ENCODE peak calls at places on chromosome 4, in four cellular contexts. K, M, H and O are unnamed samples.

GRCh38 chr4:151618858-151619257 is 141.9 kb downstream of the GATB start:
- DNase-seq in K (no peak), M (no peak), H (no peak), O (no peak)

GRCh38 chr4:39025552-39026085 is 6.6 kb downstream of the TMEM156 start:
- DNase-seq in K (no peak), M (peak), H (peak), O (no peak)

GRCh38 chr4:38591617-38592337 is 72.2 kb upstream of the KLF3 start:
- DNase-seq in K (no peak), M (no peak), H (no peak), O (no peak)

GRCh38 chr4:188109157-188109755 is at the start of gene TRIML2:
- DNase-seq in K (no peak), M (no peak), H (no peak), O (peak)

GRCh38 chr4:87103691-87104187 is 116.7 kb downstream of the KLHL8 start:
- DNase-seq in K (no peak), M (no peak), H (no peak), O (no peak)

GRCh38 chr4:139419388-139419914 is 34.5 kb upstream of the RAB33B start:
- DNase-seq in K (no peak), M (no peak), H (no peak), O (no peak)

GRCh38 chr4:113024373-113024772 is 25.1 kb upstream of the ANK2 start:
- DNase-seq in K (no peak), M (no peak), H (no peak), O (no peak)

GRCh38 chr4:55038176-55038890 is 87.1 kb downstream of the KDR start:
- DNase-seq in K (no peak), M (no peak), H (no peak), O (no peak)

GRCh38 chr4:20895208-20895607 is 194.9 kb downstream of the PACRGL start:
- DNase-seq in K (no peak), M (no peak), H (no peak), O (no peak)

GRCh38 chr4:58732973-58733372 is 1622.8 kb upstream of the IGFBP7 start:
- DNase-seq in K (no peak), M (no peak), H (no peak), O (no peak)

GRCh38 chr4:26362745-26363439 is 42.1 kb downstream of the RBPJ start:
- DNase-seq in K (no peak), M (no peak), H (no peak), O (no peak)

GRCh38 chr4:152591361-152591760 is 55.5 kb upstream of the FBXW7 start:
- DNase-seq in K (no peak), M (no peak), H (peak), O (peak)

GRCh38 chr4:107213880-107214279 is 177.8 kb upstream of the DKK2 start:
- DNase-seq in K (no peak), M (no peak), H (no peak), O (no peak)

GRCh38 chr4:107215222-107215621 is 179.1 kb upstream of the DKK2 start:
- DNase-seq in K (no peak), M (peak), H (no peak), O (no peak)

GRCh38 chr4:107219681-107220080 is 183.6 kb upstream of the DKK2 start:
- DNase-seq in K (no peak), M (no peak), H (no peak), O (no peak)

GRCh38 chr4:107213410-107213809 is 177.3 kb upstream of the DKK2 start:
- DNase-seq in K (no peak), M (no peak), H (no peak), O (no peak)

GRCh38 chr4:107216379-107216778 is 180.3 kb upstream of the DKK2 start:
- DNase-seq in K (no peak), M (no peak), H (no peak), O (no peak)
- TF ChIP-seq SP1 in K (no peak), M (no peak), H (no peak), O (no peak)

DNA sequence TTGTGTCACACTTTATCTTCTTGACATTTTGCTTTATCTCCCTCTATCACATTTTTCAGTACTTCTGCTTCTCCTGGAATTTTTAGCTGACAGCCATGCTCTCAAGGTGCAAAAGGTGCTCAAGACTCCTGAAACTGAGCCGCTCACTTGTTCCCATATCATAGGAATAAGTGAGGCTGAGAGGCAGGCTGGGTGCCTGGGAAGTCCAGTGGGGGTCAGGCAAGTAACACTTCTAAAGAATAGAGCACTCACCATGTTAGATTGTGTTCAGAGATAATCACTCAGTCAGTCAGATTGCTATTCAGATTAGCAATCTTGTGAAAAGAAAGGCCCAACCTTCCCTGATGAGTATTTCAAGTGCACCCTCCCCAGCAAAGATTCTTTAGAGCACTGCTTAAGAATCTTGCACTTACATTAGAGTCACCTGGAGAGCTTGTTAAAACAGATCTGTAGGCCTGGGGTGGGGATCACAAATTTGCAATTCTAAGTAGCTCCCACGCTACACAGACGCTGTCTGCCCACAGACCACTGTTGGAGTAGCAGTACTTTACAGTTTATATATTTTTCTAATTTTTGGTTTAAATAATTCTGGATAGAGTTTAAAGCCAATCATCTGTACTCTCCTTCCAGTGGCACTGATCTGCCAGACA is 23.1 kb upstream of the LRAT start:
- DNase-seq in K (no peak), M (no peak), H (no peak), O (peak)
- TF ChIP-seq USF2 in K (no peak), M (no peak), H (no peak), O (no peak)

GRCh38 chr4:52107745-52108144 is 56.6 kb downstream of the SPATA18 start:
- DNase-seq in K (no peak), M (no peak), H (no peak), O (no peak)

GRCh38 chr4:52105276-52105675 is 54.2 kb downstream of the SPATA18 start:
- DNase-seq in K (no peak), M (no peak), H (no peak), O (no peak)

GRCh38 chr4:52107336-52107735 is 56.2 kb downstream of the SPATA18 start:
- DNase-seq in K (no peak), M (no peak), H (no peak), O (no peak)

GRCh38 chr4:52106142-52106541 is 55.0 kb downstream of the SPATA18 start:
- DNase-seq in K (no peak), M (no peak), H (no peak), O (no peak)

GRCh38 chr4:52106701-52107100 is 55.6 kb downstream of the SPATA18 start:
- DNase-seq in K (no peak), M (no peak), H (no peak), O (no peak)
- TF ChIP-seq ESRRA in K (no peak), M (no peak), H (no peak), O (no peak)

GRCh38 chr4:176945314-176945713 is 152.6 kb upstream of the VEGFC start:
- DNase-seq in K (no peak), M (no peak), H (no peak), O (no peak)

GRCh38 chr4:176953021-176953420 is 160.3 kb upstream of the VEGFC start:
- DNase-seq in K (no peak), M (no peak), H (no peak), O (no peak)

DNA sequence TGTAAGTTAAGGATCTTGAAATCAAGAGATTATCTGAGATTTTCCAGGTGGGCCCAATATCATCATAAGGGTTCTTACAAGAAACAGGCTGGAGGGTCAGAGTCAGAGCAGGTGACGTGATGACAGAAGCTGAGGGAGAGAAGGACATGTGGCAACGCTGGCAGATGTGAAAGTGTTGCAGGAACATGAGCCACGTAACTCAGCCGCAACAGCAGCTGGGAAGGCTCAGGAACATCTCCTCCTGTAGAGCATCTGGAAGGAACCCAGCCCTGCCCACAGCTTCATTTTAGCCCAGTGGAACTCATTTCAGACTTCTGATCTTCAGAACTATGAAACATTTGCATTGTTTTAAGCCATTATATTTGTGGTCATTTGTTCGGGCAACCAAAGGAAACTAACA is 156.3 kb upstream of the VEGFC start:
- DNase-seq in K (no peak), M (no peak), H (no peak), O (no peak)
- TF ChIP-seq SP1 in K (no peak), M (no peak), H (no peak), O (no peak)

DNA sequence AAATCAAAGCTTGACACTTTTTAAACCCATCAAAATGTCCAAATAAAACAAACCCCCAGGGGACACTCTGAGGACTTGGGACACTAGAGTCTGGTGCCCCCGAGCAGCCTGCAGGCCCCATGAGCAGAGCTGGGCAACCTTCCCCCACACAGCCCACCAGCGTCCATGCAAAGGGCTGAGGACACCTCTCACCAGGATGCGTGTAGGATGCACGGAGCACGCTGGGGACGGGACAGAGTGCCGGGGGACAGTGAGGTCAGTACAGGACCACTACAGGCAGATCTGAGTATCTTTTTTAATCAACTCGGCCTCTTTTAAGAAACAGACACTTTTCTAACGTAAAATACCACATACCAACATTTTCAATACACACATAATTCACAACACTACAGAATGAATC is 6.9 kb downstream of the GAK start:
- DNase-seq in K (no peak), M (no peak), H (no peak), O (no peak)
- TF ChIP-seq USF2 in K (no peak), M (no peak), H (no peak), O (no peak)

DNA sequence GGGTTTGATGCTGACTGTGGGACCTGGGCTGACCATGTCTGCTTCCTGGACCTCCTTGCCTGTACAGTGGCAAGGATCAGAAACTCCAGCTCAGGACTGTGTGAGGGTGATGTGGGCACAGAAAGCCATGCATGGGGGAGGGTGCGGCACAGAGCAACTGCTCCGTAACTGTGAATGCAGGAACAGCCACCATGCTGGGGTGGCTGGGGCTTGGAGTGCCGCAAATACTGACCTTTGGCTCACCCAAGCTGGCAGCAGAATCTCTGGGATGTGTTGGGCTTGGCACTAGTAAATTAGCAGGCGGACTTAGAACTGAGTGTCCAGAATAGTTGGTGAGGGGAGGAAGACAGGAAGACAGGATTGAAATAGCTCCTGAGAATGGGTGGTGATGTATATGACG is 52.0 kb downstream of the DRD5 start:
- DNase-seq in K (no peak), M (no peak), H (no peak), O (no peak)
- TF ChIP-seq ESRRA in K (no peak), M (no peak), H (no peak), O (no peak)

DNA sequence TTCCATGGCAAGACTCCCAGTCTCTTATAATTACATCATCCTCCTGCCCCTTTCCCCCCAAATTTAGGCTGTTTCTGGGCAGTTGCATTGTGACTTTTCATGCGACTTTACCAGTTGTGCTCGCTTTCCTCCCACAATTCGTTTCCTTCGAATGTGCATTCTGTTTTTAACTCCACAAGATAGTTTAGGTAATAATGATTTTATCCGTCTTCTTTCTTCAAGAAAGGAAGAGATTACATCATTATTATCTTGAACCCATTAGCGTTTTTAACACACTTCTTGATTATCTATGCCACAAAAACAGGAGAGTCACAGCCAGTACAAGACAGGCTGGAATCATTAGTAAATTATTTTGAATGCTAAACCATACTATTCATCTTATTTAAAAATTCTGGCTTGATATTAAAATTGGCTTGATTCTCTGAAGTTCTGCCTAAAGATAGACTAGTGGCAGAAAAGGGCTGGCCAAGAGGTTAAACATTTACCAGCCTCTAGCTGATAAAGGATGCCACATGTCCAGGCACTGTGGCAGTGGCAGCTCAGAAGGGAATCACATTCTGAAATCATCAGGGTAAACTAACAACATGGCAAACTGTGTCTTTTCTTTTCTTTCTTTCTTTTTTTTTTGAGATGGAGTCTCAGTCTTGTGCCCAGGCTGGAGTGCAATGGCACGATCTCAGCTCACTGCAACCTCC is 19.7 kb upstream of the PLA2G12A start:
- DNase-seq in K (no peak), M (no peak), H (no peak), O (no peak)
- TF ChIP-seq SP1 in K (no peak), M (no peak), H (no peak), O (no peak)